ENCODE peak calls at places on chromosomes 12 and 14, in nine cellular contexts. Z is T follicular helper cell; V is progenitor cell of endocrine pancreas; B is CD8-positive, alpha-beta memory T cell; N is activated T-cell treated with anti-CD3 and anti-CD28 coated beads for 48 hours; F is prostate gland; Q is epithelial cell of esophagus; A is amniotic stem cell; S is GDM1. M is an unnamed sample.

GRCh38 chr14:72451081-72451972 is 442.6 kb downstream of the DPF3 start:
- DNase-seq in Z (peak; percentile 6), V (no peak), B (peak; percentile 13), N (no peak), F (no peak), Q (peak; percentile 23), A (no peak), S (no peak), M (no peak)

GRCh38 chr14:48575772-48576171 is 900.4 kb upstream of the MDGA2 start:
- DNase-seq in Z (no peak), V (peak; percentile 10), B (no peak), N (no peak), F (no peak), Q (no peak), A (no peak), S (no peak), M (no peak)

GRCh38 chr12:75863475-75863874 is 168.1 kb downstream of the PHLDA1 start:
- DNase-seq in Z (no peak), V (no peak), B (no peak), N (no peak), F (no peak), Q (peak; percentile 70), A (no peak), S (no peak), M (no peak)

GRCh38 chr12:7205091-7205490 is 15.6 kb downstream of the PEX5 start:
- DNase-seq in Z (no peak), V (no peak), B (no peak), N (no peak), F (no peak), Q (no peak), A (no peak), S (no peak), M (no peak)

GRCh38 chr14:63996016-63996415 is 143.2 kb downstream of the SYNE2 start:
- DNase-seq in Z (no peak), V (no peak), B (no peak), N (no peak), F (no peak), Q (no peak), A (no peak), S (no peak), M (no peak)

GRCh38 chr14:77053046-77053841 is 24.7 kb upstream of the IRF2BPL start:
- DNase-seq in Z (peak; percentile 62), V (peak; percentile 85), B (peak; percentile 82), N (peak; percentile 78), F (peak; percentile 69), Q (peak; percentile 57), A (no peak), S (peak; percentile 71), M (no peak)

GRCh38 chr12:32595251-32595650 is 83.8 kb upstream of the DNM1L start:
- DNase-seq in Z (no peak), V (no peak), B (no peak), N (no peak), F (no peak), Q (no peak), A (no peak), S (no peak), M (no peak)

GRCh38 chr12:6316921-6317692 is 6.6 kb downstream of the PLEKHG6 start:
- DNase-seq in Z (no peak), V (no peak), B (no peak), N (no peak), F (no peak), Q (no peak), A (no peak), S (no peak), M (no peak)

GRCh38 chr12:105995986-105996385 is 142.8 kb downstream of the NUAK1 start:
- DNase-seq in Z (no peak), V (no peak), B (no peak), N (no peak), F (no peak), Q (no peak), A (no peak), S (no peak), M (no peak)

GRCh38 chr12:76804435-76804976 is 40.6 kb downstream of the ZDHHC17 start:
- DNase-seq in Z (no peak), V (no peak), B (no peak), N (no peak), F (no peak), Q (no peak), A (no peak), S (no peak), M (no peak)

GRCh38 chr14:31113794-31114193 is 87.6 kb upstream of the STRN3 start:
- DNase-seq in Z (no peak), V (no peak), B (no peak), N (no peak), F (no peak), Q (no peak), A (no peak), S (no peak), M (no peak)

GRCh38 chr12:52243264-52243773 is 10.3 kb downstream of the KRT7 start:
- DNase-seq in Z (no peak), V (no peak), B (no peak), N (no peak), F (peak; percentile 83), Q (peak; percentile 85), A (no peak), S (no peak), M (peak; percentile 97)

GRCh38 chr12:131454418-131455217 is 256.3 kb upstream of the SFSWAP start:
- DNase-seq in Z (no peak), V (peak; percentile 68), B (peak; percentile 13), N (peak; percentile 34), F (no peak), Q (no peak), A (no peak), S (peak; percentile 61), M (peak; percentile 23)

GRCh38 chr14:100370003-100370402 is 46.9 kb downstream of the SLC25A47 start:
- DNase-seq in Z (no peak), V (no peak), B (no peak), N (no peak), F (no peak), Q (peak; percentile 50), A (no peak), S (no peak), M (no peak)

GRCh38 chr12:82896979-82897378 is 210.3 kb downstream of the TMTC2 start:
- DNase-seq in Z (no peak), V (no peak), B (no peak), N (no peak), F (peak; percentile 77), Q (peak; percentile 90), A (no peak), S (no peak), M (peak; percentile 35)

GRCh38 chr12:81350309-81350708 is 272.4 kb downstream of the ACSS3 start:
- DNase-seq in Z (no peak), V (no peak), B (no peak), N (no peak), F (no peak), Q (peak; percentile 2), A (no peak), S (no peak), M (no peak)

GRCh38 chr12:114405449-114406271 is at the start of gene TBX5:
- DNase-seq in Z (no peak), V (no peak), B (no peak), N (no peak), F (no peak), Q (no peak), A (no peak), S (no peak), M (no peak)

GRCh38 chr14:52840916-52841315 is 49.5 kb upstream of the GNPNAT1 start:
- DNase-seq in Z (no peak), V (no peak), B (no peak), N (no peak), F (no peak), Q (peak; percentile 76), A (peak; percentile 43), S (no peak), M (peak; percentile 8)

GRCh38 chr14:34345718-34346465 is 116.1 kb downstream of the SPTSSA start:
- DNase-seq in Z (no peak), V (no peak), B (no peak), N (no peak), F (no peak), Q (no peak), A (no peak), S (no peak), M (no peak)

GRCh38 chr12:6333566-6333965 is 8.3 kb downstream of the TNFRSF1A start:
- DNase-seq in Z (no peak), V (no peak), B (peak; percentile 49), N (no peak), F (no peak), Q (peak; percentile 97), A (peak; percentile 42), S (no peak), M (no peak)

GRCh38 chr14:90426663-90427062 is 29.8 kb downstream of the CALM1 start:
- DNase-seq in Z (no peak), V (no peak), B (no peak), N (no peak), F (peak; percentile 21), Q (no peak), A (no peak), S (no peak), M (no peak)

GRCh38 chr12:79512068-79512467 is 178.7 kb downstream of the PAWR start:
- DNase-seq in Z (no peak), V (no peak), B (no peak), N (no peak), F (no peak), Q (no peak), A (no peak), S (no peak), M (no peak)

GRCh38 chr14:104797112-104798044 is 1.8 kb upstream of the AKT1 start:
- DNase-seq in Z (no peak), V (no peak), B (no peak), N (no peak), F (no peak), Q (no peak), A (no peak), S (no peak), M (peak; percentile 56)

GRCh38 chr12:24919346-24920001 is 29.4 kb downstream of the BCAT1 start:
- DNase-seq in Z (no peak), V (no peak), B (no peak), N (peak; percentile 25), F (no peak), Q (no peak), A (no peak), S (no peak), M (no peak)

GRCh38 chr12:48542300-48542928 is 17.0 kb downstream of the OR8S1 start:
- DNase-seq in Z (peak; percentile 21), V (no peak), B (peak; percentile 17), N (peak; percentile 55), F (no peak), Q (peak; percentile 49), A (no peak), S (no peak), M (no peak)

GRCh38 chr14:69441948-69442347 is 42.6 kb upstream of the PLEKHD1 start:
- DNase-seq in Z (no peak), V (no peak), B (no peak), N (no peak), F (no peak), Q (no peak), A (no peak), S (no peak), M (no peak)

GRCh38 chr14:50830932-50831703 is at the start of gene NIN:
- DNase-seq in Z (peak; percentile 59), V (peak; percentile 58), B (peak; percentile 78), N (peak; percentile 71), F (peak; percentile 60), Q (peak; percentile 88), A (peak; percentile 48), S (peak; percentile 77), M (peak; percentile 83)

M was measured in Caki2.